ENCODE peak calls at places on chromosomes 1 and 21, in nine cellular contexts. N is ovary, I is right atrium auricular region, L is uterus, O is IMR-90, C is heart right ventricle, A is cardiac muscle cell, F is MCF 10A, U is Caco-2. J is an unnamed sample.

GRCh38 chr1:157163273-157164127 is 25.3 kb upstream of the ETV3 start:
- DNase-seq in F (peak; percentile 79), I (peak; percentile 74), L (peak; percentile 54), A (peak; percentile 73), N (peak; percentile 76), U (peak; percentile 80), O (peak; percentile 48), C (peak; percentile 66), J (peak; percentile 91)

GRCh38 chr1:35442737-35443136 is 114.5 kb downstream of the KIAA0319L start:
- DNase-seq in I (no peak), O (peak; percentile 12), L (no peak), F (no peak), N (no peak), U (no peak), A (no peak), C (no peak), J (peak; percentile 63)

GRCh38 chr1:40546957-40547356 is 15.5 kb downstream of the ZNF684 start:
- DNase-seq in U (no peak), I (no peak), L (no peak), C (no peak), F (no peak), N (no peak), A (no peak), O (no peak), J (no peak)

GRCh38 chr1:64470670-64471217 is 815 bp downstream of the CACHD1 start:
- DNase-seq in F (peak; percentile 27), A (peak; percentile 65), U (no peak), L (peak; percentile 40), O (no peak), N (peak; percentile 65), C (peak; percentile 39), I (no peak), J (peak; percentile 86)

GRCh38 chr1:116769561-116769977 is 15.3 kb downstream of the CD2 start:
- DNase-seq in I (no peak), O (no peak), C (no peak), F (no peak), N (no peak), U (no peak), L (no peak), A (no peak), J (no peak)

GRCh38 chr1:152002960-152003359 is 9.3 kb upstream of the S100A10 start:
- DNase-seq in F (no peak), I (no peak), O (no peak), N (no peak), U (no peak), C (no peak), L (no peak), A (peak; percentile 89), J (no peak)

GRCh38 chr1:33300673-33301072 is 20.2 kb downstream of the A3GALT2 start:
- DNase-seq in A (no peak), O (peak; percentile 86), I (peak; percentile 77), L (peak; percentile 91), N (peak; percentile 81), U (no peak), C (peak; percentile 54), F (peak; percentile 77), J (no peak)

GRCh38 chr1:213041443-213041842 is 9.6 kb upstream of the RPS6KC1 start:
- DNase-seq in O (peak; percentile 77), N (no peak), A (no peak), L (no peak), F (peak; percentile 46), U (no peak), C (no peak), I (no peak), J (no peak)

GRCh38 chr1:229655781-229656180 is 29.7 kb downstream of the URB2 start:
- DNase-seq in A (no peak), O (no peak), F (no peak), N (no peak), I (no peak), L (no peak), U (no peak), C (no peak), J (no peak)

GRCh38 chr1:107225706-107226105 is 84.9 kb downstream of the NTNG1 start:
- DNase-seq in F (no peak), U (no peak), L (no peak), C (no peak), I (no peak), N (no peak), O (no peak), A (no peak), J (no peak)

GRCh38 chr21:42739061-42739931 is 85.9 kb downstream of the PDE9A start:
- DNase-seq in C (no peak), L (no peak), I (no peak), N (no peak), A (no peak), F (no peak), U (no peak), O (peak; percentile 24), J (no peak)

GRCh38 chr1:82139751-82140468 is 339.2 kb downstream of the ADGRL2 start:
- DNase-seq in C (no peak), I (no peak), U (no peak), O (no peak), A (no peak), N (no peak), F (no peak), L (no peak), J (no peak)

GRCh38 chr1:219883400-219884332 is 44.7 kb downstream of the SLC30A10 start:
- DNase-seq in U (peak; percentile 52), F (no peak), N (no peak), O (no peak), L (no peak), A (peak; percentile 36), I (no peak), C (no peak), J (no peak)

GRCh38 chr1:117014209-117014608 is 12.6 kb downstream of the CD101 start:
- DNase-seq in F (no peak), I (no peak), L (no peak), N (no peak), A (no peak), U (no peak), O (no peak), C (no peak), J (no peak)

GRCh38 chr1:25819496-25820246 is at the start of gene MTFR1L:
- DNase-seq in N (peak; percentile 91), L (peak; percentile 82), I (peak; percentile 79), F (peak; percentile 88), A (peak; percentile 92), C (peak; percentile 89), U (peak; percentile 91), O (peak; percentile 55), J (peak; percentile 92)

GRCh38 chr1:44805311-44806024 is 1.7 kb downstream of the DYNLT4 start:
- DNase-seq in A (no peak), O (no peak), L (no peak), U (no peak), I (no peak), C (no peak), N (peak; percentile 50), F (no peak), J (no peak)

GRCh38 chr1:183697814-183698590 is 44.9 kb upstream of the APOBEC4 start:
- DNase-seq in N (no peak), F (no peak), A (no peak), L (no peak), C (no peak), I (no peak), U (no peak), O (no peak), J (no peak)

GRCh38 chr1:183699643-183700160 is 46.6 kb upstream of the APOBEC4 start:
- DNase-seq in L (no peak), F (peak; percentile 59), I (no peak), N (no peak), C (no peak), U (peak; percentile 90), A (peak; percentile 12), O (peak; percentile 40), J (no peak)

GRCh38 chr1:183702087-183702812 is 49.1 kb upstream of the APOBEC4 start:
- DNase-seq in O (peak; percentile 45), I (no peak), L (no peak), U (no peak), A (no peak), F (peak; percentile 72), N (no peak), C (no peak), J (no peak)

GRCh38 chr1:183696981-183697380 is 43.9 kb upstream of the APOBEC4 start:
- DNase-seq in A (no peak), F (no peak), L (no peak), N (no peak), I (no peak), O (no peak), U (peak; percentile 56), C (no peak), J (no peak)

GRCh38 chr1:183702813-183703198 is 49.7 kb upstream of the APOBEC4 start:
- DNase-seq in N (no peak), O (no peak), A (no peak), C (no peak), L (no peak), I (no peak), U (no peak), F (no peak), J (no peak)
- TF ChIP-seq CTCF in N (no peak), O (no peak), A (no peak), C (no peak), L (no peak), I (no peak), U (no peak), F (no peak), J (no peak)

DNA sequence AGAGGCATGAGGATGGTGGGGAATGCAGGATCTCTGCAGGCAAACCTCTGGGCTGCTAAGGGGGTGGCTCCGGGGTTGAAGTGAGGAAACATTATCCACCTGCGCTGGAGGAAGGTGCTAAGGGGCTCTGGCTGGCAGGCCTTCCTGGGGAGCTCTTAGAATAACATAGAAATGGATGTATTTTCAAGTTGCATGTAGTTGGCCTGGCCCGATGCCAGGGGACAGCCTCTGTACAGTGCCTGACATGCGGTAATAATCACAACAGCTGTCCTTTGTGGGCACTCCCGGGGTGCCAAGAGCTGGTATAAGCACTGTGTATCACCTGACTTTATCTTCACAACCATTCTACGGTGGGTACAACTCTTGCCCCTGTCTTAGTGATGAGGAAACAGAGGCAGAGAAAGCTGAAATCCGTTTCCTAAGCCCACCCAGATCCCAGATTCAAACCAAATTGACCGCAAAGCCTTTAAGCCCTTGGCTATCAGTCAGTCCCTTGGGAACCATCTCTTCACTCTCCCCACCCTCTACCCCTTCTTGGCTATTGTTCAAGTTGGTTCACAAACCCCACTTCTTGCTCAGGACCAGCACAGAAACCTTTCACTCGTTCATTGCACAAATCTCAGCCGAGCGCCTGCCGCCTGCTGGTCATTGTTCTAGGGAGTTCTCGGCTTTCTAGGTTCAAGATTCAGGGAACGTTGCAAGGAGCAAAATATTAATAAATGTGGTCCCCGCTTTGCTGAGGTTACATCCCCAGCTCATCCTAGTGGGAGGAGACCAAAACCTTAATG is 30.9 kb downstream of the PADI4 start:
- DNase-seq in L (no peak), I (no peak), C (no peak), N (no peak), U (no peak), O (no peak), A (no peak), F (no peak), J (no peak)
- TF ChIP-seq CTCF in L (no peak), I (no peak), C (no peak), N (no peak), U (no peak), O (no peak), A (peak; percentile 10), F (no peak), J (no peak)

GRCh38 chr1:223374064-223374610 is 10.2 kb upstream of the SUSD4 start:
- DNase-seq in O (no peak), A (no peak), U (no peak), L (no peak), N (no peak), F (no peak), I (no peak), C (no peak), J (no peak)
- TF ChIP-seq CTCF in O (no peak), A (no peak), U (no peak), L (no peak), N (no peak), F (no peak), I (no peak), C (no peak), J (no peak)

GRCh38 chr1:83994111-83994510 is 4.8 kb downstream of the TTLL7 start:
- DNase-seq in U (no peak), F (no peak), N (no peak), C (no peak), I (no peak), O (no peak), A (no peak), L (no peak), J (no peak)
- TF ChIP-seq CTCF in U (no peak), F (no peak), N (no peak), C (no peak), I (no peak), O (no peak), A (no peak), L (no peak), J (no peak)

J was measured in osteocyte.